ENCODE peak calls at places on chromosomes 1 and 21, in five cellular contexts. K is activated CD4-positive, alpha-beta T cell treated with anti-CD3 and anti-CD28 coated beads for 36 hours; D is stimulated activated naive CD8-positive, alpha-beta T cell treated with anti-CD3 and anti-CD28 coated beads, Interleukin-15, Interleukin-2, amounts not matched to agents 100 U/mL and 50 U/mL, for 24 hours; E is left cardiac atrium; A is activated CD8-positive, alpha-beta T cell treated with anti-CD3 and anti-CD28 coated beads for 36 hours. B is an unnamed sample.

GRCh38 chr1:90716552-90717355 is at the start of gene BARHL2:
- ATAC-seq in K (no peak), D (no peak), E (no peak), A (no peak), B (no peak)

GRCh38 chr1:110874303-110875215 is 1.6 kb downstream of the CD53 start:
- ATAC-seq in K (peak), D (peak), E (no peak), A (peak), B (peak)

GRCh38 chr1:94528271-94528670 is 13.3 kb downstream of the F3 start:
- ATAC-seq in K (no peak), D (no peak), E (no peak), A (no peak), B (no peak)

GRCh38 chr1:244854865-244855578 is 9.3 kb downstream of the HNRNPU start:
- ATAC-seq in K (no peak), D (peak), E (no peak), A (peak), B (no peak)

GRCh38 chr1:66624412-66625060 is 90.6 kb downstream of the SGIP1 start:
- ATAC-seq in K (peak), D (peak), E (no peak), A (peak), B (peak)

GRCh38 chr1:41545996-41546938 is 61.8 kb upstream of the EDN2 start:
- ATAC-seq in K (no peak), D (no peak), E (no peak), A (no peak), B (no peak)

GRCh38 chr1:209207126-209207700 is 376.3 kb upstream of the CAMK1G start:
- ATAC-seq in K (no peak), D (peak), E (peak), A (no peak), B (no peak)

GRCh38 chr21:43921979-43922945 is 57.2 kb downstream of the AGPAT3 start:
- ATAC-seq in K (peak), D (peak), E (no peak), A (peak), B (peak)

GRCh38 chr1:244391761-244392160 is 59.9 kb downstream of the ADSS2 start:
- ATAC-seq in K (no peak), D (no peak), E (no peak), A (no peak), B (no peak)

GRCh38 chr21:41634211-41634694 is 126.3 kb upstream of the TMPRSS2 start:
- ATAC-seq in K (no peak), D (no peak), E (no peak), A (no peak), B (no peak)

GRCh38 chr1:160639652-160640051 is 7.2 kb downstream of the SLAMF1 start:
- ATAC-seq in K (no peak), D (no peak), E (no peak), A (no peak), B (no peak)

GRCh38 chr1:173451981-173452380 is 25.2 kb upstream of the PRDX6 start:
- ATAC-seq in K (no peak), D (no peak), E (peak), A (no peak), B (no peak)

GRCh38 chr21:42593815-42594157 is 59.6 kb upstream of the PDE9A start:
- ATAC-seq in K (no peak), D (no peak), E (no peak), A (no peak), B (no peak)

GRCh38 chr1:233707153-233707905 is 93.4 kb downstream of the KCNK1 start:
- ATAC-seq in K (no peak), D (peak), E (peak), A (no peak), B (peak)

GRCh38 chr1:37038079-37038702 is 3.9 kb upstream of the GRIK3 start:
- ATAC-seq in K (no peak), D (no peak), E (no peak), A (no peak), B (no peak)

GRCh38 chr1:32676945-32677344 is 25.6 kb downstream of the SYNC start:
- ATAC-seq in K (no peak), D (no peak), E (no peak), A (no peak), B (no peak)

GRCh38 chr1:219834247-219834917 is 94.0 kb downstream of the SLC30A10 start:
- ATAC-seq in K (no peak), D (no peak), E (no peak), A (no peak), B (no peak)

GRCh38 chr1:92365378-92366044 is 66.7 kb downstream of the RPAP2 start:
- ATAC-seq in K (peak), D (peak), E (no peak), A (peak), B (peak)

GRCh38 chr1:53001128-53001527 is 60.9 kb upstream of the PODN start:
- ATAC-seq in K (no peak), D (no peak), E (no peak), A (no peak), B (no peak)

GRCh38 chr1:30952098-30952497 is 43.5 kb upstream of the SDC3 start:
- ATAC-seq in K (peak), D (no peak), E (no peak), A (peak), B (no peak)

GRCh38 chr1:55735110-55735509 is 519.9 kb upstream of the USP24 start:
- ATAC-seq in K (no peak), D (no peak), E (no peak), A (no peak), B (no peak)

GRCh38 chr1:201461783-201462441 is 7.1 kb downstream of the PHLDA3 start:
- ATAC-seq in K (no peak), D (no peak), E (peak), A (no peak), B (no peak)

GRCh38 chr1:96581786-96582185 is 139.8 kb upstream of the PTBP2 start:
- ATAC-seq in K (no peak), D (no peak), E (no peak), A (no peak), B (no peak)

GRCh38 chr1:15951341-15952153 is 24.4 kb downstream of the ZBTB17 start:
- ATAC-seq in K (peak), D (peak), E (no peak), A (peak), B (peak)

GRCh38 chr1:218298398-218298797 is 13.3 kb downstream of the RRP15 start:
- ATAC-seq in K (no peak), D (no peak), E (no peak), A (no peak), B (no peak)

GRCh38 chr1:54390655-54391054 is 15.5 kb downstream of the SSBP3 start:
- ATAC-seq in K (no peak), D (no peak), E (peak), A (no peak), B (no peak)

GRCh38 chr1:84762664-84763063 is 72.4 kb upstream of the SSX2IP start:
- ATAC-seq in K (no peak), D (no peak), E (no peak), A (no peak), B (no peak)

GRCh38 chr1:107138166-107138565 is 2.7 kb upstream of the NTNG1 start:
- ATAC-seq in K (no peak), D (no peak), E (peak), A (no peak), B (no peak)

GRCh38 chr1:74780600-74780999 is 47.6 kb downstream of the TYW3 start:
- ATAC-seq in K (no peak), D (no peak), E (no peak), A (no peak), B (no peak)

GRCh38 chr1:85111709-85112108 is 63.4 kb upstream of the MCOLN3 start:
- ATAC-seq in K (no peak), D (no peak), E (no peak), A (no peak), B (no peak)

GRCh38 chr1:243459059-243459458 is 203.2 kb downstream of the SDCCAG8 start:
- ATAC-seq in K (no peak), D (no peak), E (no peak), A (no peak), B (no peak)

B was measured in activated T-helper 17 cell treated with anti-CD3 and anti-CD28 coated beads, Interleukin-2, amount 50 U/mL, for 72 hours.